ENCODE peak calls at places on chromosomes 12 and 14, in five cellular contexts. One of them, this sample, is unnamed.

GRCh38 chr12:48420031-48420775 is 52.2 kb upstream of the ANP32D start:
- DNase-seq in HCT116: no peak
- DNase-seq in PC-9: no peak
- DNase-seq in CD4-positive, alpha-beta T cell: no peak
- DNase-seq in CD8-positive, alpha-beta T cell: no peak
- DNase-seq in this sample: no peak

GRCh38 chr14:98444077-98444476 is 827.9 kb downstream of the BCL11B start:
- DNase-seq in CD8-positive, alpha-beta T cell: peak; percentile 39
- DNase-seq in CD4-positive, alpha-beta T cell: peak; percentile 65
- DNase-seq in PC-9: no peak
- DNase-seq in HCT116: no peak
- DNase-seq in this sample: no peak

GRCh38 chr12:16307843-16308475 is 30.5 kb upstream of the SLC15A5 start:
- DNase-seq in CD8-positive, alpha-beta T cell: no peak
- DNase-seq in CD4-positive, alpha-beta T cell: no peak
- DNase-seq in HCT116: no peak
- DNase-seq in PC-9: no peak
- DNase-seq in this sample: no peak

GRCh38 chr14:93132472-93133065 is 16.8 kb upstream of the ITPK1 start:
- DNase-seq in PC-9: no peak
- DNase-seq in HCT116: no peak
- DNase-seq in CD8-positive, alpha-beta T cell: no peak
- DNase-seq in CD4-positive, alpha-beta T cell: no peak
- DNase-seq in this sample: peak; percentile 79

GRCh38 chr12:49200882-49201594 is 12.2 kb upstream of the TUBA1A start:
- DNase-seq in CD4-positive, alpha-beta T cell: no peak
- DNase-seq in CD8-positive, alpha-beta T cell: no peak
- DNase-seq in HCT116: peak; percentile 51
- DNase-seq in PC-9: peak; percentile 78
- DNase-seq in this sample: no peak

GRCh38 chr12:2108975-2109671 is 56.3 kb downstream of the CACNA1C start:
- DNase-seq in CD8-positive, alpha-beta T cell: no peak
- DNase-seq in CD4-positive, alpha-beta T cell: no peak
- DNase-seq in PC-9: no peak
- DNase-seq in HCT116: no peak
- DNase-seq in this sample: no peak

GRCh38 chr12:112602150-112602549 is 183.4 kb downstream of the PTPN11 start:
- DNase-seq in CD8-positive, alpha-beta T cell: no peak
- DNase-seq in HCT116: no peak
- DNase-seq in CD4-positive, alpha-beta T cell: no peak
- DNase-seq in PC-9: no peak
- DNase-seq in this sample: no peak

GRCh38 chr14:66105819-66106218 is 380.4 kb upstream of the CCDC196 start:
- DNase-seq in CD4-positive, alpha-beta T cell: no peak
- DNase-seq in CD8-positive, alpha-beta T cell: no peak
- DNase-seq in PC-9: peak; percentile 38
- DNase-seq in HCT116: no peak
- DNase-seq in this sample: no peak

GRCh38 chr12:6950944-6951540 is at the start of gene PTPN6:
- DNase-seq in CD4-positive, alpha-beta T cell: no peak
- DNase-seq in HCT116: no peak
- DNase-seq in PC-9: no peak
- DNase-seq in CD8-positive, alpha-beta T cell: peak; percentile 62
- DNase-seq in this sample: no peak

GRCh38 chr12:121975029-121975428 is 46.7 kb upstream of the BCL7A start:
- DNase-seq in CD8-positive, alpha-beta T cell: no peak
- DNase-seq in PC-9: no peak
- DNase-seq in CD4-positive, alpha-beta T cell: no peak
- DNase-seq in HCT116: no peak
- DNase-seq in this sample: no peak

GRCh38 chr12:1830981-1831930 is 10.9 kb downstream of the LRTM2 start:
- DNase-seq in HCT116: no peak
- DNase-seq in CD8-positive, alpha-beta T cell: no peak
- DNase-seq in PC-9: peak; percentile 68
- DNase-seq in CD4-positive, alpha-beta T cell: no peak
- DNase-seq in this sample: peak; percentile 36

GRCh38 chr14:74589291-74589879 is 22.7 kb downstream of the LTBP2 start:
- DNase-seq in HCT116: no peak
- DNase-seq in CD4-positive, alpha-beta T cell: no peak
- DNase-seq in CD8-positive, alpha-beta T cell: no peak
- DNase-seq in PC-9: no peak
- DNase-seq in this sample: no peak

GRCh38 chr12:122790393-122791075 is 16.2 kb downstream of the CCDC62 start:
- DNase-seq in HCT116: no peak
- DNase-seq in PC-9: peak; percentile 41
- DNase-seq in CD4-positive, alpha-beta T cell: no peak
- DNase-seq in CD8-positive, alpha-beta T cell: no peak
- DNase-seq in this sample: no peak

GRCh38 chr12:98758331-98758730 is 113.2 kb downstream of the APAF1 start:
- DNase-seq in CD4-positive, alpha-beta T cell: no peak
- DNase-seq in CD8-positive, alpha-beta T cell: no peak
- DNase-seq in HCT116: no peak
- DNase-seq in PC-9: no peak
- DNase-seq in this sample: no peak

GRCh38 chr12:48279096-48279495 is 71.6 kb downstream of the ZNF641 start:
- DNase-seq in CD4-positive, alpha-beta T cell: no peak
- DNase-seq in HCT116: no peak
- DNase-seq in CD8-positive, alpha-beta T cell: no peak
- DNase-seq in PC-9: no peak
- DNase-seq in this sample: no peak

GRCh38 chr12:75725505-75726120 is 214.2 kb upstream of the KRR1 start:
- DNase-seq in CD8-positive, alpha-beta T cell: no peak
- DNase-seq in PC-9: peak; percentile 57
- DNase-seq in HCT116: peak; percentile 89
- DNase-seq in CD4-positive, alpha-beta T cell: no peak
- DNase-seq in this sample: no peak

GRCh38 chr14:64639340-64639821 is 64.8 kb upstream of the PLEKHG3 start:
- DNase-seq in CD4-positive, alpha-beta T cell: no peak
- DNase-seq in CD8-positive, alpha-beta T cell: no peak
- DNase-seq in HCT116: no peak
- DNase-seq in PC-9: peak; percentile 94
- DNase-seq in this sample: no peak

GRCh38 chr12:111467092-111467861 is 61.6 kb downstream of the SH2B3 start:
- DNase-seq in CD8-positive, alpha-beta T cell: no peak
- DNase-seq in PC-9: no peak
- DNase-seq in HCT116: no peak
- DNase-seq in CD4-positive, alpha-beta T cell: no peak
- DNase-seq in this sample: no peak

DNA sequence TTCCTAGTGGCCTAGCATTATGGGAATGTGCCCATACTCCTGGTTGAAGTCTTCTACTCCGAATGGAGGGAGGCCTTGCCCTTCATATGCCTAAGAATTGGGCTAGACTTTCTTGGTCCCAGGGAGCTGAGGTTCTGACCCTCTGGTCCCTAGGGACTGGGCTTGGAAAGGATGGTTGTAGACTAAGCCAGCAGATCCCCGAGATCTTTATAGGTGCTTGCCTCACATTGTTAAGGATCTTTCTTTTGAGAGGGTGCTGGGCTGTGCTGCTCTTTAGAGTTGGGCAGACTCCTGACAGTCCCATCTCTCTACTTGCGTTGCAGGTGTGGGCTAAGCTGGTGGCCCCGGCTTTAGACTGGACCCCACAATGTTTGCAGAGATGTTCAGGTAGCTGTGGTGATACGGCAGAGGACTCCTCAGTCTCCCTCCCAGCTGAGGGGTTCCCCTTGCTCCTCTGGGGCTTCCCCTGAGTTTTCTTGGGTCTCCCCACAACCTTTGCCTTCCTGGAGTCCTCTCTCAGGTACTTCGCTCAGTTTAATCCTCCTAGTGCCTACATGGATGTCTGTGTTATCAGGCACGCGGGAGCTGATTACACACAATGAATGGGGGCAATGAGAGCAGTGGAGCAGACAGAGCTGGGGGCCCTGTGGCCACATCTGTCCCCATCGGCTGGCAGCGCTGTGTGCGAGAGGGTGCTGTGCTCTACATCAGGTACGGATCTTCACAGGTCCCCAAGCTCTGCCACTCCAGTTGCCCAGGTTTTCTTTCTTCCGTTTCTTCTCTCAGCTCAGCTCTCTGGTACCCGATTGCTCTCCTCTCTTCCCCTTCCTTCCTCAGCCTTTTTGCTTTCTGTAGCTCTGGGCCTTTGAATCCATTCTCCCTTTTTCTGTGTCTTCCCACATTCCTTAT is 1.3 kb downstream of the MBD6 start:
- DNase-seq in HCT116: no peak
- DNase-seq in CD4-positive, alpha-beta T cell: no peak
- DNase-seq in PC-9: no peak
- DNase-seq in CD8-positive, alpha-beta T cell: no peak
- DNase-seq in this sample: no peak
- H3K27ac ChIP-seq in HCT116: peak overlapping the region; percentile 81
- H3K27ac ChIP-seq in CD4-positive, alpha-beta T cell: peak overlapping the region; percentile 71
- H3K27ac ChIP-seq in PC-9: peak overlapping the region; percentile 68
- H3K27ac ChIP-seq in CD8-positive, alpha-beta T cell: no peak overlapping the region
- H3K27ac ChIP-seq in this sample: peak overlapping the region; percentile 99

DNA sequence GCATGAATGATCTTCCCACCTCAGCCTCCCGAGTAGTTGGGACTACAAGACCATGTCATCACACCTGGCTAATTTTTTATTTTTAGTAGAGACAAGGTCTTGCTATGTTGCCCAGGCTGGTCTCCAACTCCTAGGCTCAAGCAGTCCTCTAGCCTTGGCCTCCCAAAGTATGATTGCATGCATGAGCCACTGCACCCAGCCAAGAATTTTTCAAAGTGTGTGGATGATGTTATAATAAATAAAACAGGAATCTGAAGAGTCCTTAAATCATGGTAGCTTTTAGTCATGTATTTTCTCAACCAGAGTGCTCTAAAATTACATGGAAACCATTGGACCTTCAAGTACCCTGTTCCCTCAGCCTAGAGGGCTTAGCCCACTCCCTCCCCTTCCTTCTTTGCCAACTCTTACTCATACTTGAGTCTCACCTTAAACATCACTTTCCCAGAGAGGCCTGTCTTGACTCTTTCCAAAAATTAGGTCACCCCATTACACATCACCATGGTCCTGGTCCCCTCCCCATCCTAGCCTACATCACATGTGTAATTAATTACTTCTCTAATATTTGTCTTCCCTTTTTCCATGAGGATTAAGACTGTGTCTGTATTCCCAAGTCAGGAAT is 52.2 kb upstream of the BICDL1 start:
- DNase-seq in HCT116: no peak
- DNase-seq in CD4-positive, alpha-beta T cell: no peak
- DNase-seq in PC-9: no peak
- DNase-seq in CD8-positive, alpha-beta T cell: no peak
- DNase-seq in this sample: no peak
- H3K27ac ChIP-seq in HCT116: no peak overlapping the region
- H3K27ac ChIP-seq in CD4-positive, alpha-beta T cell: no peak overlapping the region
- H3K27ac ChIP-seq in PC-9: no peak overlapping the region
- H3K27ac ChIP-seq in CD8-positive, alpha-beta T cell: no peak overlapping the region
- H3K27ac ChIP-seq in this sample: no peak overlapping the region

GRCh38 chr14:22597771-22598098 is 365 bp upstream of the ABHD4 start:
- DNase-seq in HCT116: no peak
- DNase-seq in PC-9: no peak
- DNase-seq in CD4-positive, alpha-beta T cell: no peak
- DNase-seq in CD8-positive, alpha-beta T cell: no peak
- DNase-seq in this sample: no peak

GRCh38 chr14:22598896-22599244 is 770 bp downstream of the ABHD4 start:
- DNase-seq in HCT116: peak; percentile 16
- DNase-seq in CD4-positive, alpha-beta T cell: no peak
- DNase-seq in PC-9: peak; percentile 65
- DNase-seq in CD8-positive, alpha-beta T cell: no peak
- DNase-seq in this sample: no peak

GRCh38 chr14:22600027-22600426 is 1.9 kb downstream of the ABHD4 start:
- DNase-seq in PC-9: no peak
- DNase-seq in CD4-positive, alpha-beta T cell: no peak
- DNase-seq in CD8-positive, alpha-beta T cell: no peak
- DNase-seq in HCT116: no peak
- DNase-seq in this sample: no peak

GRCh38 chr14:22598099-22598895 is at the start of gene ABHD4:
- DNase-seq in HCT116: no peak
- DNase-seq in CD8-positive, alpha-beta T cell: peak; percentile 53
- DNase-seq in PC-9: peak; percentile 46
- DNase-seq in CD4-positive, alpha-beta T cell: peak; percentile 14
- DNase-seq in this sample: peak; percentile 89

DNA sequence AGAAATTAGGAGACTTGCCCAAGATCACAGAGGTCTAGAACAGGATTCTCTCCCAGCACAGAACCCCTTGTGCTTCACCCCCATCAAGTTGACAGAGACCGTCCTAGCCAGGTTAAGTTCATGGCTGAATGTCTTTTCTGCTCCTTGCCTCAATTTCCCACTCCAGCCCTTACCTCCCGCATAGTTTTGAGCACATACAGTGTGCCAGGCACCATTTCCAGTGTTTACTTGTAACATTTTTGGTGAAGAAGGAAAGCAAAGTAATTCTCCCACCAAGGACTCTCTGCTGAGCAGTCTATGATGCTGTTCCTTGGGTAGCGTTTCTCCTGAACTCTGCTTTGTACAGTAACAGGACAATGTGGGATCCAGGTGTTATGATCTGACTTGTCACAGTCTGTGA is 1.2 kb downstream of the ABHD4 start:
- DNase-seq in PC-9: no peak
- DNase-seq in HCT116: no peak
- DNase-seq in CD4-positive, alpha-beta T cell: no peak
- DNase-seq in CD8-positive, alpha-beta T cell: no peak
- DNase-seq in this sample: no peak
- H3K27ac ChIP-seq in PC-9: peak overlapping the region; percentile 93
- H3K27ac ChIP-seq in HCT116: peak overlapping the region; percentile 69
- H3K27ac ChIP-seq in CD4-positive, alpha-beta T cell: no peak overlapping the region
- H3K27ac ChIP-seq in CD8-positive, alpha-beta T cell: no peak overlapping the region
- H3K27ac ChIP-seq in this sample: peak overlapping the region; percentile 89

GRCh38 chr14:104691546-104692260 is 2.3 kb downstream of the INF2 start:
- DNase-seq in PC-9: no peak
- DNase-seq in CD4-positive, alpha-beta T cell: no peak
- DNase-seq in CD8-positive, alpha-beta T cell: no peak
- DNase-seq in HCT116: no peak
- DNase-seq in this sample: no peak

GRCh38 chr14:104690861-104691455 is 1.5 kb downstream of the INF2 start:
- DNase-seq in PC-9: no peak
- DNase-seq in HCT116: no peak
- DNase-seq in CD4-positive, alpha-beta T cell: no peak
- DNase-seq in CD8-positive, alpha-beta T cell: no peak
- DNase-seq in this sample: no peak

GRCh38 chr14:104692939-104693315 is 3.5 kb downstream of the INF2 start:
- DNase-seq in CD8-positive, alpha-beta T cell: no peak
- DNase-seq in CD4-positive, alpha-beta T cell: no peak
- DNase-seq in HCT116: no peak
- DNase-seq in PC-9: no peak
- DNase-seq in this sample: no peak

GRCh38 chr14:104693482-104694431 is 4.3 kb downstream of the INF2 start:
- DNase-seq in PC-9: no peak
- DNase-seq in CD8-positive, alpha-beta T cell: no peak
- DNase-seq in HCT116: no peak
- DNase-seq in CD4-positive, alpha-beta T cell: no peak
- DNase-seq in this sample: no peak

DNA sequence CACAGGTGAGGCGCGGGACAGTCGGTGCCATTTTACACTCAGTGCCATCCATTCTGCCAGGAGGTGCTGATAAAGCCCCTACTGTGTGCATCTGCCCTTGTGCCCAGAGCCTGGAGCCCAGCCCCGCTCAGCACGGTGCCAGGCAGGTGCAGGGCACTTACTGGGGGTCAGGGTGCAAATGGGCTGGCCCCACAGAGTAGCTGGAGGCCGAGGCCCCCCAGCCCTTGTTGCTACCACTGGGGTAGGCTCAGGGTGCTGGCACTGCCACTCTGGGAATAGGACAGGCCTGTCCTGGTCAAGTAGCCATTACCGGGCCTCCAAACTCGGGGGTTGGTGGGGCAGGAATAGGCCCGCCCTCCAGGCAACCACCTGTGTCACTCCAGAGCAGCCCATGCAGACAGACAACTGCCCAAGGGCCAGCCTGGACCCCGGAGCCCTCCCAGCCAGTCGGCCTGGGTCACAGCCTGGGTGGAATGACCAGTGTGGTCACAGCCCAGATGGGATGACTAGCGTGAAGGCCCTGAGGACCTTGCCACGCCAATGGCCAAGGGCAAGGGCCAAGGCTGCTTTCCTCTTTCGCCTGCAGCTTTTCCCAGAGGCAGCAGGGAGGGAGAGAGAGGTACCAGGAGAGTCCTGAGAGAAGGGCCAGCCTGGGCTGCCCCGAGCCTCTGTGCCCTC is 3.0 kb downstream of the INF2 start:
- DNase-seq in HCT116: no peak
- DNase-seq in CD4-positive, alpha-beta T cell: no peak
- DNase-seq in CD8-positive, alpha-beta T cell: no peak
- DNase-seq in PC-9: no peak
- DNase-seq in this sample: no peak
- H3K27ac ChIP-seq in HCT116: peak overlapping the region; percentile 98
- H3K27ac ChIP-seq in CD4-positive, alpha-beta T cell: peak overlapping the region; percentile 41
- H3K27ac ChIP-seq in CD8-positive, alpha-beta T cell: no peak overlapping the region
- H3K27ac ChIP-seq in PC-9: no peak overlapping the region
- H3K27ac ChIP-seq in this sample: no peak overlapping the region